ENCODE peak calls at places on chromosomes 2 and 18, in seven cellular contexts. G is GM13976, D is thoracic aorta, C is GM12865, V is transverse colon, Z is psoas muscle, A is fibroblast of lung. K is an unnamed sample.

GRCh38 chr2:220795705-220796104 is 776.4 kb downstream of the EPHA4 start:
- DNase-seq in D (no peak), V (no peak), G (no peak), A (no peak), Z (no peak), C (no peak), K (no peak)

GRCh38 chr2:189047469-189047868 is 73.3 kb downstream of the COL3A1 start:
- DNase-seq in A (no peak), C (no peak), D (no peak), G (no peak), V (no peak), Z (no peak), K (no peak)

GRCh38 chr18:47260924-47261701 is 9.7 kb upstream of the SKOR2 start:
- DNase-seq in C (no peak), Z (no peak), D (no peak), V (no peak), G (no peak), A (no peak), K (no peak)

GRCh38 chr2:15241208-15241607 is 319.9 kb downstream of the NBAS start:
- DNase-seq in C (no peak), A (no peak), V (no peak), D (no peak), Z (no peak), G (no peak), K (no peak)

GRCh38 chr2:196162586-196163180 is 8.7 kb downstream of the STK17B start:
- DNase-seq in Z (no peak), A (no peak), D (no peak), G (no peak), V (no peak), C (no peak), K (no peak)

GRCh38 chr2:41400057-41400665 is 647.7 kb upstream of the PKDCC start:
- DNase-seq in A (peak), C (peak), Z (no peak), V (no peak), D (no peak), G (no peak), K (no peak)

GRCh38 chr2:55989405-55989804 is 65.8 kb upstream of the EFEMP1 start:
- DNase-seq in D (no peak), G (no peak), Z (no peak), V (no peak), C (no peak), A (no peak), K (no peak)

GRCh38 chr2:233084488-233084887 is 24.3 kb downstream of the INPP5D start:
- DNase-seq in V (peak), C (peak), A (no peak), G (no peak), Z (peak), D (no peak), K (no peak)

GRCh38 chr2:104321141-104321799 is 532.6 kb upstream of the POU3F3 start:
- DNase-seq in V (no peak), C (no peak), A (no peak), D (no peak), Z (no peak), G (no peak), K (no peak)

GRCh38 chr18:50687491-50687890 is 127.6 kb downstream of the MAPK4 start:
- DNase-seq in G (no peak), C (no peak), Z (no peak), D (no peak), V (no peak), A (no peak), K (no peak)

GRCh38 chr2:234091883-234092282 is 41.4 kb downstream of the SPP2 start:
- DNase-seq in V (no peak), A (peak), G (no peak), D (no peak), C (no peak), Z (no peak), K (no peak)

GRCh38 chr2:211930331-211930730 is 608.3 kb downstream of the ERBB4 start:
- DNase-seq in Z (no peak), G (peak), A (peak), D (no peak), C (peak), V (no peak), K (peak)

GRCh38 chr2:241307055-241307454 is 8.4 kb downstream of the HDLBP start:
- DNase-seq in D (no peak), Z (no peak), V (no peak), A (no peak), C (no peak), G (no peak), K (no peak)

GRCh38 chr18:10371165-10371564 is 83.3 kb upstream of the APCDD1 start:
- DNase-seq in Z (no peak), V (no peak), D (no peak), C (no peak), G (no peak), A (no peak), K (no peak)

GRCh38 chr2:85134255-85135065 is 1.3 kb downstream of the TCF7L1 start:
- DNase-seq in V (peak), A (peak), G (peak), C (no peak), D (no peak), Z (peak), K (peak)

GRCh38 chr18:77081387-77081773 is 51.2 kb downstream of the MBP start:
- DNase-seq in V (no peak), G (no peak), C (no peak), Z (no peak), D (no peak), A (peak), K (no peak)

GRCh38 chr2:211816739-211817138 is 721.9 kb downstream of the ERBB4 start:
- DNase-seq in G (no peak), V (no peak), D (no peak), Z (no peak), A (no peak), C (no peak), K (no peak)

GRCh38 chr2:191927319-191927867 is 80.5 kb upstream of the CAVIN2 start:
- DNase-seq in D (peak), G (no peak), A (peak), Z (no peak), C (peak), V (peak), K (no peak)

GRCh38 chr2:46499392-46499785 is 20.0 kb downstream of the TMEM247 start:
- DNase-seq in A (no peak), V (no peak), D (no peak), G (no peak), C (no peak), Z (no peak), K (no peak)

GRCh38 chr18:28995319-28995718 is 818.4 kb upstream of the CDH2 start:
- DNase-seq in Z (no peak), G (no peak), D (no peak), A (no peak), C (no peak), V (no peak), K (no peak)

GRCh38 chr2:219352448-219353023 is 20.0 kb upstream of the RESP18 start:
- DNase-seq in G (peak), D (no peak), A (peak), Z (peak), V (peak), C (peak), K (peak)

GRCh38 chr2:156687715-156688114 is 251.5 kb downstream of the GPD2 start:
- DNase-seq in G (no peak), Z (peak), V (no peak), A (no peak), D (no peak), C (no peak), K (no peak)

GRCh38 chr2:7709907-7710306 is 792.7 kb downstream of the RNF144A start:
- DNase-seq in D (no peak), Z (no peak), G (no peak), C (no peak), V (no peak), A (peak), K (no peak)

GRCh38 chr2:46737577-46737976 is 178.0 kb downstream of the MCFD2 start:
- DNase-seq in V (no peak), A (peak), Z (no peak), G (no peak), C (no peak), D (no peak), K (no peak)

GRCh38 chr18:61589053-61589723 is 256.0 kb downstream of the CDH20 start:
- DNase-seq in C (no peak), A (no peak), V (no peak), D (no peak), Z (no peak), G (no peak), K (no peak)

GRCh38 chr2:241507430-241508239 is 749 bp downstream of the STK25 start:
- DNase-seq in G (peak), D (no peak), C (peak), Z (peak), V (peak), A (peak), K (peak)

GRCh38 chr18:3814840-3815239 is 364.9 kb downstream of the TGIF1 start:
- DNase-seq in V (no peak), A (peak), G (no peak), Z (no peak), C (no peak), D (no peak), K (no peak)

GRCh38 chr18:8726963-8727730 is 21.8 kb downstream of the MTCL1 start:
- DNase-seq in A (peak), Z (no peak), C (no peak), D (no peak), V (no peak), G (no peak), K (no peak)

GRCh38 chr18:24417465-24417864 is 9.0 kb upstream of the IMPACT start:
- DNase-seq in G (no peak), Z (no peak), D (no peak), C (no peak), V (no peak), A (no peak), K (no peak)

GRCh38 chr18:77249583-77250500 is at the start of gene GALR1:
- DNase-seq in Z (peak), C (no peak), A (peak), G (peak), D (no peak), V (no peak), K (peak)

GRCh38 chr18:8882632-8883408 is 177.5 kb downstream of the MTCL1 start:
- DNase-seq in G (no peak), Z (no peak), V (no peak), C (no peak), D (no peak), A (no peak), K (no peak)

GRCh38 chr2:7121851-7122250 is 204.6 kb downstream of the RNF144A start:
- DNase-seq in Z (no peak), C (no peak), A (no peak), G (no peak), D (no peak), V (no peak), K (no peak)

GRCh38 chr18:63758616-63759015 is 16.6 kb upstream of the SERPINB7 start:
- DNase-seq in C (no peak), G (no peak), Z (no peak), A (peak), D (no peak), V (no peak), K (no peak)

GRCh38 chr18:51430538-51430937 is 233.1 kb upstream of the MEX3C start:
- DNase-seq in Z (no peak), V (no peak), A (no peak), C (no peak), D (no peak), G (no peak), K (no peak)

GRCh38 chr2:79960726-79961049 is 343.9 kb downstream of the LRRTM1 start:
- DNase-seq in D (no peak), C (no peak), A (no peak), V (peak), G (no peak), Z (no peak), K (no peak)

GRCh38 chr18:9091066-9091476 is 11.4 kb upstream of the NDUFV2 start:
- DNase-seq in Z (no peak), V (no peak), G (no peak), A (no peak), D (no peak), C (no peak), K (no peak)

GRCh38 chr2:25032094-25032493 is 9.8 kb upstream of the EFR3B start:
- DNase-seq in Z (no peak), D (no peak), G (no peak), C (no peak), V (no peak), A (no peak), K (no peak)

GRCh38 chr2:117555965-117556364 is 258.5 kb upstream of the DDX18 start:
- DNase-seq in A (no peak), C (no peak), G (no peak), Z (no peak), D (no peak), V (no peak), K (no peak)

DNA sequence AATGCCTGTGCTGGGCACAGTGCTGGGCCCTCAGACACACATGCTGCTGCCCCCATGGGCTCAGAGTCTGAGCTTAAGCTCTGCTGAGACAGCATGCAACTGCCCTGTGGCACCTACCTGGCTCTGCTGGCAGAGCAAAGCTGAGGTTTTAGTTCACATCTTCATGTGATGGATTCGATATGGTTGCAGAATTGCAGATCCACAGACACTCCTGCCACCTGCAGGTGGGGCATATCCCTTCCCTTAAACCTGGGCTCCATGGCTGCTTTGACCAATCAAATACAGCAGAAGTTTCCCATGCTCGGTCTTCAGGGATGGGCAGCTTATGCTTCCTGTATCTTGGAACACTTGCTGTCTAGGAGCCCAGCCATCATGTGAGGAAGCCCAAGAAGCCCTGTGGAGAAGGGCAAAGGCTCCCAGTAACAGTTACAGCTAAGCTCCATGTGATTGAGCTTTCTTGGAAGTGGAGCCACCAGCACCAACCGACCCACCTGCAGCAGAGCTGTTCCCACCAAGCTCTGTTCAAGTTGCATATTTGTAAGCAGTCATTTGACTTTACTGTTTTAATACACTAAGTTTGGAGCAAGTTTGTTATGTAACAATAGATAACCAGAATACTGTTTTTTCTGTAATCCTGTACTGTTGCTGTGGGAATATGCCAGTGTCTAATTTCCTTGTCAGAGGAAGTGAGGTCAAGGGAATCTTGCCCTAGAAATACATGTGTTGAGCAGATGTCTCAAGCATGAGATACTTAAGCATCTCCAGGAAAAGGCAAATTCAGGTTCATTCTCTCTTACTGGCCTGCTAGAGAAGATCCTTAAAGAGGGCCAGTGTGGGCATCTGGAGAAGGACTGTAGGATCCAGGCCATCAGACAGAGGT is 79.3 kb downstream of the SH3RF3 start:
- DNase-seq in A (peak), V (no peak), G (no peak), C (peak), Z (no peak), D (no peak), K (no peak)
- TF ChIP-seq CTCF in A (no peak), V (no peak), G (no peak), C (peak), Z (peak), D (no peak), K (no peak)

GRCh38 chr18:54023471-54023870 is 201.0 kb downstream of the MBD2 start:
- DNase-seq in G (no peak), V (no peak), C (peak), D (no peak), Z (no peak), A (peak), K (no peak)

GRCh38 chr18:54020971-54021370 is 203.5 kb downstream of the MBD2 start:
- DNase-seq in A (no peak), G (no peak), Z (no peak), C (no peak), D (no peak), V (no peak), K (no peak)

DNA sequence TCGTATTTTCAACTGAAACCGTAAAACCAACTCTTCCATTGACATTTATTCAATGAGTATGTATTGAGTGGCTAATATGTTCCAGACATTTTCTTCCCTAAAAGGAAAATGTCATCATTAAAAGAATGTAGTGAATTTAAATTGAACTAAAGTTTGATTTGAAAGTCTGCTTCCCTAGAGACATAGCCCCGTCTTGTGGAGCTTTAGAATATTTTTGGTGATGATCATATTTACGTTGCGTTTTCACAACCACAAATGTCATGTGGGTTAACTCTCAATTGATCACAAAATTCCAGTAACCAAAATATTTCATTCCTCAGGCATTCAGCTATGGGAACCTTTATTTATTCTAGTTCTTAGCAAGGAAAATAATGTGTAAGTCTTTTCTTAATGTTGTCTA is 204.1 kb downstream of the MBD2 start:
- DNase-seq in Z (no peak), C (no peak), G (no peak), A (peak), D (no peak), V (no peak), K (no peak)
- TF ChIP-seq CTCF in Z (no peak), C (no peak), G (no peak), A (no peak), D (no peak), V (no peak), K (no peak)

GRCh38 chr2:172972005-172972619 is 103.5 kb upstream of the MAP3K20 start:
- DNase-seq in D (no peak), A (peak), C (peak), Z (no peak), G (peak), V (peak), K (peak)
- TF ChIP-seq CTCF in D (peak), A (peak), C (peak), Z (peak), G (peak), V (peak), K (peak)

GRCh38 chr2:65350714-65351113 is 81.7 kb downstream of the SPRED2 start:
- DNase-seq in A (no peak), V (no peak), G (peak), Z (no peak), C (peak), D (no peak), K (peak)
- TF ChIP-seq CTCF in A (peak), V (peak), G (no peak), Z (no peak), C (peak), D (no peak), K (no peak)

GRCh38 chr2:110852051-110852450 is 119.7 kb downstream of the ACOXL start:
- DNase-seq in A (no peak), V (no peak), C (no peak), Z (no peak), G (no peak), D (no peak), K (no peak)

GRCh38 chr2:110854355-110855081 is 122.1 kb downstream of the ACOXL start:
- DNase-seq in Z (no peak), V (no peak), A (no peak), G (no peak), C (peak), D (no peak), K (no peak)

GRCh38 chr2:110851531-110851930 is 119.2 kb downstream of the ACOXL start:
- DNase-seq in V (no peak), D (no peak), C (no peak), Z (no peak), A (no peak), G (no peak), K (no peak)

GRCh38 chr2:110852541-110853263 is 120.3 kb downstream of the ACOXL start:
- DNase-seq in Z (no peak), V (no peak), A (no peak), D (no peak), C (no peak), G (no peak), K (no peak)

DNA sequence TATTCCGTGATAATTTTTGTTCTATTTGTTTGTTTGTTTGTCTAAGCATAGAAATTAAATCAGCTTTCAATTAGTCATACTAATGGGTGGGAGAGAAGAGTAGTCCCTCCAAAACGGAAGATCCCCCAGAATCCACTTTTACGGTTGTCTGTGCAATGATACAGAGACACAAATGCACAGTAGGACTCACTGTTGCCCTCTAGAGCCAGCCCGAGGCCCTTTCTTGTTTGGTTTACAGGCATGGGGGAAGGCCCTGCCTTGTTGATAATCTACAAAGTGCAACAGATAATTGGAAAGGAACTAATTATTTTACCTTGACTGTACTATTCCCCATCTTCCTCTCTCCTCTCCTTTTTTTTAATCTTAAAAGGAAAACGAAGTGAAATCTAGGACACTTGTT is 121.1 kb downstream of the ACOXL start:
- DNase-seq in Z (no peak), V (peak), G (peak), C (peak), D (no peak), A (peak), K (peak)
- TF ChIP-seq CTCF in Z (peak), V (peak), G (peak), C (peak), D (no peak), A (peak), K (peak)